ENCODE peak calls at places on chromosomes 6 and 20, in seven cellular contexts. L, T, Z, E, S, A and G are unnamed samples.

GRCh38 chr6:170022291-170022722 is 268.6 kb downstream of the DLL1 start:
- DNase-seq in Z (no peak), L (no peak), S (no peak), E (no peak), A (no peak), T (no peak), G (no peak)

GRCh38 chr6:56843476-56844349 is 111.2 kb upstream of the BEND6 start:
- DNase-seq in L (peak; percentile 79), S (peak; percentile 73), Z (peak; percentile 87), A (peak; percentile 63), T (peak; percentile 96), E (peak; percentile 79), G (peak; percentile 90)

GRCh38 chr6:26556263-26557070 is 18.3 kb downstream of the HMGN4 start:
- DNase-seq in Z (peak; percentile 89), S (peak; percentile 97), L (peak; percentile 63), A (peak; percentile 86), T (peak; percentile 98), E (no peak), G (peak; percentile 79)

GRCh38 chr6:135870722-135871121 is 19.2 kb downstream of the PDE7B start:
- DNase-seq in E (no peak), L (no peak), T (no peak), S (peak; percentile 88), Z (peak; percentile 45), A (no peak), G (no peak)

GRCh38 chr20:63691711-63692435 is 4.6 kb upstream of the TNFRSF6B start:
- DNase-seq in S (no peak), T (no peak), L (no peak), Z (no peak), E (no peak), A (no peak), G (no peak)

GRCh38 chr6:4012826-4013225 is 66.1 kb downstream of the FAM217A start:
- DNase-seq in Z (no peak), T (no peak), A (no peak), L (no peak), E (no peak), S (no peak), G (no peak)

GRCh38 chr6:51533962-51534361 is 553.5 kb downstream of the PKHD1 start:
- DNase-seq in Z (no peak), A (no peak), E (no peak), S (no peak), L (no peak), T (no peak), G (no peak)

GRCh38 chr20:35947489-35947888 is 6.8 kb downstream of the SCAND1 start:
- DNase-seq in E (peak; percentile 60), A (no peak), S (peak; percentile 4), Z (peak; percentile 20), L (no peak), T (peak; percentile 80), G (peak; percentile 79)

GRCh38 chr6:107818272-107818671 is 5.8 kb downstream of the SCML4 start:
- DNase-seq in E (no peak), S (no peak), L (no peak), T (no peak), A (no peak), Z (no peak), G (no peak)

GRCh38 chr20:37518059-37518458 is 3.0 kb upstream of the NNAT start:
- DNase-seq in T (no peak), E (no peak), A (no peak), L (no peak), Z (no peak), S (no peak), G (no peak)

GRCh38 chr6:112235956-112236355 is 18.4 kb downstream of the LAMA4 start:
- DNase-seq in E (no peak), L (no peak), S (peak; percentile 83), Z (peak; percentile 72), T (no peak), A (no peak), G (no peak)

GRCh38 chr20:51769941-51770615 is 1.9 kb upstream of the ATP9A start:
- DNase-seq in E (no peak), A (no peak), S (no peak), Z (no peak), T (no peak), L (no peak), G (no peak)

GRCh38 chr20:17772005-17772343 is 72.2 kb downstream of the BANF2 start:
- DNase-seq in Z (no peak), L (no peak), S (no peak), E (no peak), T (no peak), A (no peak), G (no peak)

GRCh38 chr6:111087106-111087835 is at the start of gene SLC16A10:
- DNase-seq in L (peak; percentile 82), S (no peak), E (peak; percentile 61), T (peak; percentile 79), Z (peak; percentile 31), A (peak; percentile 77), G (peak; percentile 87)

GRCh38 chr20:35708502-35708901 is 9.3 kb downstream of the ROMO1 start:
- DNase-seq in S (no peak), Z (no peak), A (no peak), E (no peak), T (no peak), L (no peak), G (no peak)

GRCh38 chr6:11367638-11368199 is 135.3 kb upstream of the NEDD9 start:
- DNase-seq in T (peak; percentile 72), E (no peak), Z (no peak), S (no peak), A (no peak), L (no peak), G (no peak)

GRCh38 chr6:82397962-82398692 is 34.5 kb downstream of the TPBG start:
- DNase-seq in L (no peak), E (no peak), S (peak; percentile 61), T (no peak), A (peak; percentile 45), Z (peak; percentile 58), G (no peak)

GRCh38 chr6:121506761-121507754 is 71.6 kb downstream of the GJA1 start:
- DNase-seq in L (no peak), E (no peak), S (peak; percentile 85), A (no peak), T (peak; percentile 37), Z (peak; percentile 91), G (no peak)

GRCh38 chr6:148776321-148776966 is 29.6 kb downstream of the UST start:
- DNase-seq in E (no peak), Z (peak; percentile 50), L (no peak), A (no peak), S (peak; percentile 82), T (no peak), G (no peak)

GRCh38 chr20:15446373-15446772 is 1109.0 kb upstream of the FLRT3 start:
- DNase-seq in L (no peak), E (no peak), A (peak; percentile 3), S (no peak), T (no peak), Z (peak; percentile 5), G (no peak)

GRCh38 chr6:84758486-84758885 is 5.9 kb downstream of the TBX18 start:
- DNase-seq in Z (no peak), L (no peak), S (no peak), E (no peak), A (no peak), T (no peak), G (no peak)

GRCh38 chr6:37019065-37019450 is 13.6 kb downstream of the FGD2 start:
- DNase-seq in A (no peak), E (no peak), L (no peak), T (no peak), S (no peak), Z (no peak), G (no peak)

GRCh38 chr6:110537208-110538123 is 61.1 kb upstream of the SLC22A16 start:
- DNase-seq in A (peak; percentile 72), T (peak; percentile 52), S (peak; percentile 97), L (no peak), E (no peak), Z (peak; percentile 96), G (no peak)

GRCh38 chr20:32205502-32206382 is 1.8 kb downstream of the PLAGL2 start:
- DNase-seq in E (no peak), L (no peak), S (peak; percentile 41), A (peak; percentile 30), Z (peak; percentile 49), T (no peak), G (no peak)

GRCh38 chr20:41643504-41643938 is 25.3 kb upstream of the CHD6 start:
- DNase-seq in S (peak; percentile 80), E (no peak), Z (peak; percentile 33), A (peak; percentile 39), T (peak; percentile 91), L (no peak), G (peak; percentile 51)
- H3K27ac ChIP-seq in S (no peak overlapping the region), E (no peak overlapping the region), Z (no peak overlapping the region), A (no peak overlapping the region), T (peak overlapping the region; percentile 38), L (no peak overlapping the region), G (no peak overlapping the region)

DNA sequence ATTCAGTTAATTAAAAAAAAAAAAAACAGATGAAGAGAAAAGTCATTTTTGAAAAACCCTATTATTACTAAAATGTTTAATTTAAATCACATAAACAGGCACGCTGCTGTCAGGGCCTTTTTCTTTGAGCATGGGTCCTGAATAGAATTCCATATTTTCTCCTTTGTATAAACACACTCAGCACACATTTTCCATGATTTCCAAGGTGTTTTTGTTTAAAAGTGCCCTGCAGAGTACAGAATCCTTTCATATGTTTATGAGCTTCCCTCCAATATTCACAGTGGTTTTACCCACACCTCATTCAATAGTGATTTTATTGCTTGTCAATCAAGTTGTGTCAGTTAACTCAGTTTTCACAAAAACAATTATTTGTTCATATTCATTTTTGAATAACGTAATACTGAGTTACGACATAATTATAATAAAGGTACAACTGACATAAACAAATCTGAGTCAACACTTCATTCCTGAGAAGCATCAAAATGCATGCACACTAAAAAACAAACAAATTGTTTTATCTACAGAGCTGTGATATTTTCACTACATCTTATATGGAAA is 15.2 kb downstream of the SLC35B3 start:
- DNase-seq in S (no peak), Z (no peak), E (no peak), L (no peak), A (no peak), T (no peak), G (no peak)
- H2BK120ac ChIP-seq in S (no peak overlapping the region), Z (no peak overlapping the region), E (no peak overlapping the region), L (no peak overlapping the region), A (no peak overlapping the region), T (no peak overlapping the region), G (no peak overlapping the region)

DNA sequence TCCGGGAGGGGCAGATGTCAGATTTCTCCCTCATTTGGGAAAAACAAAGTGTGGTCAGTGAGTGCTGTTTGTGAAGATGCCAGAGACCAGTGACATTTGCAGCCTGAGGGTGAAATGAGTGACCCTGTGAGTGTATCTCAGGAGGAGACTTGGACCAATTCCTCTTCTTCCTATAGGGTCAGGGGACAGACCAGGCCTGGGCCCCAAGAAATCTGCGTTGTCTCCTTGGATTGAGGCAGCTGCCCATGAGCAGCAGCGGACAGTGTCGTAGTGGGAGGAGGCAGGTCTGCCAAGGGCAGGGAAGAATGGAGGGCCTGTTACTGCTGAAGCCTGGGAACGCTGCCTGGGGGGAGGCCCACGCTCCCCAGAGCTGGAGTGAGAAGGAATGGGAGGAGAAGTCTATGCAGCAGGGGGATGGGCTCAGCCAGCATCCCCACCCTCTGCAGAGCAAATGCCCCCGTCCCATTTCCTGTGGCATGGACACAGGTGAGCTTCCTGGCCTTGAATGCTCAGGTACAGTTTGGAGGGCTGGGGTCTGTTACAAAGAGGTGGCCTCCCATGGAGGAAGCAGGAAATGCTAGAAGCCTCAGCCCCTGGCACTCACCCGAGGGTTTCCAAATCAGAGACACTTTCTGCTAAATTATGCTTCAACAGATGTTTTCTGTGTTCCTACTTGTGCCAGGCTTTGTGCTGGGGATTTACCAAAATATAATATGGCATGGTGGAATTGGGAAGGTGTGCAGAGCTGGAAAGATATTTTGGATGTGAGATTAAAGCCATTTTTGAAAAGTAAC is 29.8 kb downstream of the DAAM2 start:
- DNase-seq in Z (no peak), S (no peak), L (no peak), T (no peak), A (no peak), E (no peak), G (no peak)
- H3K27ac ChIP-seq in Z (no peak overlapping the region), S (no peak overlapping the region), L (no peak overlapping the region), T (no peak overlapping the region), A (no peak overlapping the region), E (no peak overlapping the region), G (no peak overlapping the region)

GRCh38 chr6:15220062-15220461 is 25.8 kb upstream of the JARID2 start:
- DNase-seq in E (no peak), A (no peak), S (no peak), Z (no peak), T (no peak), L (no peak), G (no peak)
- H2BK120ac ChIP-seq in E (no peak overlapping the region), A (peak overlapping the region; percentile 59), S (no peak overlapping the region), Z (no peak overlapping the region), T (no peak overlapping the region), L (no peak overlapping the region), G (no peak overlapping the region)